ENCODE peak calls at places on chromosomes 3 and 15, in eight cellular contexts. F is stomach, J is sigmoid colon, S is K562, G is spleen, E is upper lobe of left lung, I is breast epithelium, O is HCT116. V is an unnamed sample.

GRCh38 chr3:177102526-177102925 is 94.8 kb downstream of the TBL1XR1 start:
- DNase-seq in F (no peak), J (no peak), S (no peak), G (no peak), E (no peak), I (no peak), O (no peak), V (no peak)

GRCh38 chr15:34348735-34349300 is 5.7 kb downstream of the NUTM1 start:
- DNase-seq in F (no peak), J (no peak), S (no peak), G (no peak), E (no peak), I (no peak), O (no peak), V (no peak)

GRCh38 chr15:74228723-74229081 is 7.4 kb upstream of the CCDC33 start:
- DNase-seq in F (no peak), J (no peak), S (no peak), G (no peak), E (no peak), I (no peak), O (no peak), V (no peak)

GRCh38 chr3:157190242-157190876 is 30.4 kb upstream of the CCNL1 start:
- DNase-seq in F (no peak), J (no peak), S (no peak), G (no peak), E (no peak), I (no peak), O (no peak), V (no peak)

GRCh38 chr15:98728107-98728810 is 79.9 kb downstream of the IGF1R start:
- DNase-seq in F (no peak), J (no peak), S (no peak), G (no peak), E (peak), I (no peak), O (no peak), V (no peak)

GRCh38 chr3:186790261-186790981 is 7.0 kb downstream of the EIF4A2 start:
- DNase-seq in F (no peak), J (no peak), S (no peak), G (no peak), E (no peak), I (no peak), O (no peak), V (no peak)

GRCh38 chr15:57752426-57752825 is 45.9 kb downstream of the POLR2M start:
- DNase-seq in F (no peak), J (no peak), S (no peak), G (no peak), E (no peak), I (no peak), O (no peak), V (no peak)

GRCh38 chr3:54891540-54891897 is 36.3 kb downstream of the LRTM1 start:
- DNase-seq in F (peak), J (peak), S (peak), G (peak), E (peak), I (peak), O (no peak), V (no peak)

GRCh38 chr3:94173667-94174434 is 111.0 kb downstream of the NSUN3 start:
- DNase-seq in F (no peak), J (no peak), S (no peak), G (no peak), E (no peak), I (no peak), O (no peak), V (no peak)

GRCh38 chr3:184373422-184373821 is 4.6 kb downstream of the THPO start:
- DNase-seq in F (no peak), J (peak), S (no peak), G (no peak), E (no peak), I (no peak), O (no peak), V (no peak)

GRCh38 chr3:95717048-95717447 is 1097.3 kb upstream of the EPHA6 start:
- DNase-seq in F (no peak), J (no peak), S (no peak), G (no peak), E (no peak), I (no peak), O (no peak), V (no peak)

GRCh38 chr3:99825239-99825638 is 7.6 kb downstream of the CMSS1 start:
- DNase-seq in F (no peak), J (no peak), S (peak), G (no peak), E (no peak), I (no peak), O (no peak), V (no peak)

GRCh38 chr15:78046796-78047341 is 30.6 kb downstream of the TBC1D2B start:
- DNase-seq in F (peak), J (no peak), S (no peak), G (no peak), E (no peak), I (no peak), O (no peak), V (peak)

GRCh38 chr3:52615178-52615577 is 70.5 kb downstream of the PBRM1 start:
- DNase-seq in F (no peak), J (no peak), S (no peak), G (no peak), E (no peak), I (no peak), O (no peak), V (no peak)

GRCh38 chr3:43028678-43029490 is 49.8 kb downstream of the GASK1A start:
- DNase-seq in F (peak), J (no peak), S (no peak), G (no peak), E (no peak), I (no peak), O (no peak), V (no peak)

GRCh38 chr3:94176886-94177285 is 114.0 kb downstream of the NSUN3 start:
- DNase-seq in F (no peak), J (no peak), S (peak), G (no peak), E (no peak), I (no peak), O (no peak), V (no peak)

GRCh38 chr3:166304509-166305063 is 467.4 kb upstream of the BCHE start:
- DNase-seq in F (no peak), J (no peak), S (no peak), G (no peak), E (no peak), I (no peak), O (no peak), V (no peak)

GRCh38 chr15:60781211-60781713 is 302.3 kb upstream of the ICE2 start:
- DNase-seq in F (no peak), J (no peak), S (no peak), G (no peak), E (no peak), I (no peak), O (no peak), V (no peak)

GRCh38 chr3:126528419-126528799 is 4.5 kb downstream of the CHST13 start:
- DNase-seq in F (no peak), J (peak), S (no peak), G (peak), E (no peak), I (no peak), O (no peak), V (no peak)

GRCh38 chr3:128794788-128795649 is 69.0 kb downstream of the RAB7A start:
- DNase-seq in F (peak), J (peak), S (peak), G (peak), E (no peak), I (no peak), O (peak), V (peak)

GRCh38 chr3:121961283-121961682 is 60.8 kb downstream of the ILDR1 start:
- DNase-seq in F (no peak), J (no peak), S (no peak), G (no peak), E (no peak), I (no peak), O (no peak), V (no peak)

GRCh38 chr3:88101142-88101541 is 42.1 kb downstream of the ZNF654 start:
- DNase-seq in F (no peak), J (no peak), S (no peak), G (no peak), E (no peak), I (no peak), O (no peak), V (no peak)

GRCh38 chr3:142448424-142448823 is 587 bp upstream of the XRN1 start:
- DNase-seq in F (no peak), J (no peak), S (peak), G (no peak), E (no peak), I (no peak), O (no peak), V (no peak)

GRCh38 chr3:55720614-55721013 is 233.5 kb upstream of the WNT5A start:
- DNase-seq in F (no peak), J (no peak), S (no peak), G (no peak), E (no peak), I (no peak), O (no peak), V (no peak)

GRCh38 chr3:71504250-71505036 is 79.1 kb downstream of the FOXP1 start:
- DNase-seq in F (no peak), J (no peak), S (peak), G (no peak), E (no peak), I (no peak), O (peak), V (no peak)

GRCh38 chr3:149572796-149573414 is 84.9 kb downstream of the WWTR1 start:
- DNase-seq in F (no peak), J (no peak), S (no peak), G (no peak), E (no peak), I (no peak), O (no peak), V (no peak)

GRCh38 chr15:92429378-92430066 is 35.8 kb downstream of the ST8SIA2 start:
- DNase-seq in F (no peak), J (no peak), S (peak), G (no peak), E (no peak), I (no peak), O (peak), V (no peak)

GRCh38 chr3:159482241-159483031 is 506.2 kb upstream of the IL12A start:
- DNase-seq in F (no peak), J (no peak), S (no peak), G (no peak), E (no peak), I (no peak), O (no peak), V (no peak)

GRCh38 chr15:73325191-73325980 is 43.4 kb downstream of the HCN4 start:
- DNase-seq in F (no peak), J (peak), S (peak), G (peak), E (peak), I (no peak), O (no peak), V (no peak)

GRCh38 chr15:40902605-40903561 is 8.6 kb downstream of the VPS18 start:
- DNase-seq in F (no peak), J (no peak), S (no peak), G (peak), E (peak), I (no peak), O (no peak), V (peak)

GRCh38 chr15:54582863-54583643 is 604.8 kb downstream of the UNC13C start:
- DNase-seq in F (no peak), J (no peak), S (no peak), G (no peak), E (no peak), I (no peak), O (no peak), V (no peak)

GRCh38 chr3:24161841-24162240 is 216.8 kb downstream of the NR1D2 start:
- DNase-seq in F (no peak), J (no peak), S (no peak), G (no peak), E (no peak), I (no peak), O (no peak), V (no peak)

GRCh38 chr3:99902091-99902490 is 84.4 kb downstream of the CMSS1 start:
- DNase-seq in F (no peak), J (no peak), S (no peak), G (no peak), E (no peak), I (no peak), O (no peak), V (no peak)

GRCh38 chr3:159766563-159767185 is 222.0 kb upstream of the IL12A start:
- DNase-seq in F (no peak), J (no peak), S (peak), G (no peak), E (no peak), I (no peak), O (no peak), V (no peak)

GRCh38 chr3:15497984-15498383 is 23.5 kb downstream of the COLQ start:
- DNase-seq in F (no peak), J (no peak), S (no peak), G (no peak), E (no peak), I (no peak), O (no peak), V (no peak)

GRCh38 chr3:15496341-15496664 is 25.2 kb downstream of the COLQ start:
- DNase-seq in F (no peak), J (no peak), S (no peak), G (no peak), E (no peak), I (no peak), O (no peak), V (no peak)

GRCh38 chr3:15492847-15493360 is 28.6 kb downstream of the COLQ start:
- DNase-seq in F (no peak), J (no peak), S (no peak), G (no peak), E (no peak), I (no peak), O (no peak), V (no peak)

GRCh38 chr3:15493436-15493835 is 28.1 kb downstream of the COLQ start:
- DNase-seq in F (no peak), J (no peak), S (no peak), G (no peak), E (no peak), I (no peak), O (no peak), V (no peak)

DNA sequence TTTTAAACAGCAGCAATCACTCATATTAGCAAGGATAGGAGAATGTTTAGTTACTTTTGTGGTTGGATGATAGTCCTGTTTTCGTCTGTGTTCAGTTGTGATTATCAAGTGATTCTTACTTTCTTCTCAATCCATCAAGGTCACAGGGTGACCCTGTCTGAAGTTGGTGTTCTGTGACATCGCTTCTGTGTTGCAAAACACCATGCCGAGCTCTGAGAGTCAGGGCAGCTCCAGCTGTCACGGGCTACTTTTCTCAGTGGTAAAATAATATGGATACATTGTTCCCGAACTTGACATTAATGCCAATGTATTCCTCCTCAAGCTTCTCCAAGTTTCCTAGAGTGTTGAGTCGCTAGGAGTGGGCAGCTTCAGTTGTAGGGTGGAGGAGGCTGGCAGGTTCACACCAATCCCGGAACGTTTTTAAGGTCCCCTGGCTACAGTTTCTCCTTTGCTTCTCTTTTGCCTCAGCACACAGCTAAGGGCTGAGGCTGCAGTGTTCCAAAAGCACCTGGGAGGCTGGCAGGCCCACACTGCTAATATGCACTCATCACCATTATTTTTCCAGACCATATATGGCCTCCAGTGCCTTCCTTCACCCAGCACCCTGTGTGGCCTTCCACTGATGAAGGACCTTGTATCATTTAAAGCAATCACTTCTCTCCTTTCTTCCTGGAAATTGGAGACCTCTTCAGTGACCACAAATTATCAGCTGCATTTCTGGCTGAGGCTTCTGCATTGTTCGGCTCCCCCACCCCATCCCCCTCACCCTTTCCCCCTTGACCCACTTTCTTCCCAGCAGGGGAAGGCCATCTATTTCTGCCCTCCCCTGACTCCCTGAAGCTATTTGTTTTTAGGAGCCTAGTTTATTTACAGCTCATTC is 25.8 kb downstream of the COLQ start:
- DNase-seq in F (no peak), J (no peak), S (no peak), G (no peak), E (no peak), I (no peak), O (no peak), V (no peak)
- TF ChIP-seq POLR2AphosphoS5 in F (no peak), J (peak), S (no peak), G (no peak), E (no peak), I (no peak), O (no peak), V (no peak)

GRCh38 chr15:68580026-68580882 is 1.5 kb downstream of the CORO2B start:
- DNase-seq in F (no peak), J (peak), S (no peak), G (peak), E (peak), I (no peak), O (no peak), V (no peak)
- H3K27ac ChIP-seq in F (peak), J (peak), S (no peak), G (no peak), E (no peak), I (peak), O (no peak), V (no peak)

DNA sequence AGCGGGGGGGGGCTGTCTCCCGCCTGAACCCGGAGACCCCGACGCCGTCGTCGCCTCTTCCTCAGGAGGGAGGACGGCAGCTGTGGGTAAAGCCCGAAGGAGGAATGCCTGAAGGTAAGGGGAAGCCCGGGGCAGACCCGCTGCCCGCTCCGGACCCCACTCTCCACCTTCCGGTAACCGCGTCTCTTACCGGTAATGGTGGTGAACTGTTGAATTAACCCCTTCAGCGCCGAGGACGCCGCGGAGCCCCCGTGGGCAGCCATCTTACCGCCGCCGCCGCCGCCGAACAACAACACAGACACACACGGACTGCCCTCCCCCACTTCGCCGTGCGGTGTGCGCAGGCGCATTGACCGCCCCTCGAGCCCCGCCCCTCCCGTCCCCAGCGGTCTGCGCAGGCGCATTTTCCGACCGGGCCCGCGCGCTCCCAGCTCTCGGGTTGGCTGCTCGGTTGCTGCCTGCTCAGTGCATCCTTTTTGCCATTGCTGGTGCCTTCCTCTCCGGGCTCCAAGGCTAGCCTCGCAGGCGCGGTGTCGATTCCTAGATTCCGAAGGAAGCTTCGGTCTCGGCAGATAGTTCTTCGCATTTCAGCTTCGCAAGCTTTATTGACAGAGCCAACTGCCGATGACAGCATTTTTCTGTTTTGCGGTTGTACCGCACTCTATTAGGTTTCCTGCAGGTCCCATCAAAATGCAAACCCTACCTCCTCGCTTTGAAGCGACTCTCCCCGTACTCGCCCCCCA is at the start of gene UBXN7:
- DNase-seq in F (peak), J (peak), S (peak), G (peak), E (peak), I (peak), O (peak), V (peak)
- TF ChIP-seq POLR2AphosphoS5 in F (peak), J (peak), S (peak), G (peak), E (peak), I (peak), O (peak), V (peak)

DNA sequence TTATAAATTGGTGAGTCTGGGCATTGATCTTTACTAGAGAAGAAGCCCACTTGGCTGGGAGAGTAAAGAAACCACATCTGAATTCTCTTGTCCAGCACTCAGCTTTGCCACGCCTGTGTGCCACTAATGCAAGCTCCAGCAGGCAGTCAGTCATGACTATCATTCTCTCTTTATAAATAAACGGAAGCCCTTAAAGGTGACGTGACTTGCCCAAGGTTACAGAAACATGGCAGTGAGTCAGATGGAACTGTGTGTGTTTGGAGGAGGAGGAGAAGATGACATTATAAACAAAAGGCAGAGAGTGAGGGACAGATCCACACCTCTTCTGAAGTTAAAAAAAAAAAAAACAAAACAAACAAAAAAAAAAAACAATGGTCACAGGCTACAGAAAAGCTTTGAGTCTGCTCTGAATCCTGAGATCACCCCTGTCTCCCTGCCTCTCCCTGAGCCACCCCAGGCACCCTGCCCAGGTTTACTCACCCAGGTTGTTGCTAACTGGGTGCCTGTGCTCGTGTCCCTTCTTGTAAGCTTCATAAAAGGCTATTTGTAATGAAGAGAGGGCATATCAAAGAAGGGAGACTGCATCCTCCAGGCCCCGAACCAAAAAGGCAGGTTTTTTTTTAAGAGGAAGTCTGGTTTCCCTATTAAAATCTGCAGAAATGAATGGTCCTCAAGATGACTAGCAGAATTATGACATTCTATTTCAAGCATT is 119.7 kb upstream of the PHLDB2 start:
- DNase-seq in F (peak), J (peak), S (no peak), G (no peak), E (no peak), I (no peak), O (peak), V (no peak)
- H3K27ac ChIP-seq in F (peak), J (peak), S (no peak), G (peak), E (no peak), I (peak), O (peak), V (no peak)

GRCh38 chr3:46669191-46669999 is 24.1 kb downstream of the ALS2CL start:
- DNase-seq in F (peak), J (peak), S (no peak), G (peak), E (no peak), I (peak), O (no peak), V (no peak)

GRCh38 chr3:46667657-46668056 is 25.8 kb downstream of the ALS2CL start:
- DNase-seq in F (peak), J (peak), S (no peak), G (peak), E (no peak), I (peak), O (no peak), V (no peak)

GRCh38 chr3:46668116-46668515 is 25.4 kb downstream of the ALS2CL start:
- DNase-seq in F (peak), J (peak), S (no peak), G (peak), E (no peak), I (peak), O (no peak), V (no peak)

GRCh38 chr3:46667061-46667621 is 26.3 kb downstream of the ALS2CL start:
- DNase-seq in F (peak), J (peak), S (no peak), G (peak), E (no peak), I (peak), O (no peak), V (no peak)

DNA sequence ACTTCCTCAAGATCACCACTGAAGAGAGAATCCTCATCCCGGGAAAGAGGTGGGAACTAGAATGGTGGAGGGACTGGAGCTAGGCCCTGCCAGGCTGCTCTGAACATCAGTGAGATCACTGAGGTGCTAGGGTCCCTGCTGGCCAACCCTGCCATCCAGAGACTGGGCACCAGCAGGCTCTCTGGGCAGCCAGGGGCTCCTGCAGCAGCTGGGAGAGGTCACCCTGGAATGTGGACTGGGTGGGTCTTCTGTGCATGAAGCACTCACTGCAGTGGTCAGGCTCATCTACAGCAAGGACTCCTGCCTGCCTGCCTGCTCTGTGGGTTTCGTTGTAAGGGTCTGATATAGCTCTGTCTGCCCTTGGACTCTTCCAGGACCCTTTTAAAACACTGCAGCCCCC is 24.9 kb downstream of the ALS2CL start:
- DNase-seq in F (peak), J (peak), S (no peak), G (peak), E (no peak), I (peak), O (no peak), V (no peak)
- TF ChIP-seq POLR2AphosphoS5 in F (no peak), J (no peak), S (no peak), G (no peak), E (no peak), I (no peak), O (peak), V (no peak)